ENCODE peak calls at places on chromosomes 3 and 15, in nine cellular contexts. T is head of caudate nucleus; J is right lobe of liver; I is psoas muscle; G is left lung; E is activated naive CD4-positive, alpha-beta T cell treated with anti-CD3 and anti-CD28 coated beads, Interleukin-2, amount 50 U/mL, for 16 hours; Q is left ventricle myocardium inferior; H is fibroblast of mammary gland; L is putamen. O is an unnamed sample.

GRCh38 chr3:117761992-117762944 is 1052.7 kb downstream of the TUSC7 start:
- DNase-seq in E (no peak), J (no peak), G (no peak), I (no peak), Q (no peak), T (no peak), H (no peak), L (peak; percentile 41), O (peak; percentile 25)

GRCh38 chr15:101001796-101002195 is 82.6 kb downstream of the LRRK1 start:
- DNase-seq in G (no peak), H (no peak), T (no peak), Q (no peak), L (no peak), E (no peak), J (no peak), I (no peak), O (no peak)

GRCh38 chr3:45545476-45545875 is 49.1 kb upstream of the LIMD1 start:
- DNase-seq in I (peak; percentile 88), J (no peak), L (peak; percentile 96), T (peak; percentile 79), H (peak; percentile 51), E (no peak), G (no peak), Q (no peak), O (peak; percentile 11)

GRCh38 chr3:123586131-123586530 is 1.3 kb upstream of the HACD2 start:
- DNase-seq in T (peak; percentile 25), J (peak; percentile 57), Q (no peak), L (peak; percentile 70), H (peak; percentile 48), E (peak; percentile 48), G (peak; percentile 51), I (no peak), O (peak; percentile 80)

GRCh38 chr3:64975138-64975537 is 287.3 kb upstream of the ADAMTS9 start:
- DNase-seq in Q (peak; percentile 58), G (no peak), H (no peak), L (peak; percentile 37), T (no peak), E (no peak), J (no peak), I (no peak), O (no peak)

GRCh38 chr15:89067751-89068150 is 20.5 kb upstream of the ABHD2 start:
- DNase-seq in E (no peak), G (no peak), H (peak; percentile 66), T (no peak), L (no peak), I (no peak), Q (no peak), J (no peak), O (no peak)

GRCh38 chr3:171116365-171116764 is 89.8 kb upstream of the SLC2A2 start:
- DNase-seq in G (no peak), I (no peak), J (no peak), T (no peak), E (no peak), L (no peak), H (peak; percentile 83), Q (no peak), O (peak; percentile 7)

GRCh38 chr3:160133757-160134156 is 91.5 kb upstream of the C3orf80 start:
- DNase-seq in J (peak; percentile 49), I (no peak), Q (no peak), L (no peak), E (no peak), G (no peak), T (no peak), H (no peak), O (no peak)

GRCh38 chr3:60998855-60999254 is 252.4 kb downstream of the FHIT start:
- DNase-seq in T (no peak), J (no peak), L (no peak), H (peak; percentile 3), G (no peak), I (no peak), Q (no peak), E (no peak), O (no peak)

GRCh38 chr3:158912621-158913020 is 110.8 kb downstream of the MFSD1 start:
- DNase-seq in I (no peak), L (no peak), E (no peak), T (no peak), H (peak; percentile 25), J (no peak), G (no peak), Q (no peak), O (no peak)

GRCh38 chr15:56919708-56920637 is 1.5 kb downstream of the TCF12 start:
- DNase-seq in H (peak; percentile 49), G (peak; percentile 42), E (peak; percentile 16), T (peak; percentile 21), J (peak; percentile 50), Q (peak; percentile 19), I (peak; percentile 69), L (no peak), O (peak; percentile 40)

GRCh38 chr3:14512944-14513332 is 27.2 kb downstream of the GRIP2 start:
- DNase-seq in J (no peak), L (no peak), I (peak; percentile 26), G (no peak), E (no peak), T (no peak), Q (no peak), H (no peak), O (no peak)

GRCh38 chr3:153232737-153233330 is 70.8 kb downstream of the RAP2B start:
- DNase-seq in T (no peak), E (no peak), Q (no peak), G (no peak), J (no peak), H (peak; percentile 79), L (no peak), I (no peak), O (no peak)

GRCh38 chr3:23567917-23568316 is 237.8 kb upstream of the UBE2E1 start:
- DNase-seq in H (peak; percentile 94), I (no peak), T (no peak), Q (no peak), L (no peak), E (no peak), J (no peak), G (no peak), O (no peak)

GRCh38 chr3:151328298-151329036 is 882 bp downstream of the P2RY13 start:
- DNase-seq in G (no peak), L (no peak), J (no peak), Q (no peak), H (peak; percentile 43), E (no peak), T (no peak), I (no peak), O (no peak)

O was measured in G401.